ENCODE peak calls at places on chromosome 11, in ten cellular contexts. N is Caco-2; D is CD4-positive, CD25-positive, alpha-beta regulatory T cell; S is HAP-1; B is tibial artery; C is upper lobe of left lung; F is prostate gland; E is upper lobe of right lung; Z is A549; O is body of pancreas. M is an unnamed sample. For H3K9me3, the result is how much of the 10 kb centered on the place peaks cover.

GRCh38 chr11:92948116-92948515 is 21.3 kb upstream of the MTNR1B start:
- DNase-seq in N (peak), B (no peak), F (no peak), S (no peak), E (no peak), D (no peak), Z (peak), C (no peak), O (peak), M (no peak)

GRCh38 chr11:34168642-34169051 is 63.2 kb downstream of the NAT10 start:
- DNase-seq in S (no peak), B (no peak), N (no peak), D (no peak), Z (no peak), C (no peak), E (no peak), O (no peak), F (peak), M (no peak)

GRCh38 chr11:86106916-86107315 is 38.0 kb upstream of the PICALM start:
- DNase-seq in O (no peak), S (no peak), C (no peak), E (no peak), N (no peak), F (no peak), B (no peak), Z (no peak), D (no peak), M (no peak)

GRCh38 chr11:20127671-20128527 is 32.4 kb downstream of the DBX1 start:
- DNase-seq in E (peak), B (peak), F (peak), Z (peak), D (peak), O (peak), C (peak), N (peak), S (peak), M (peak)

GRCh38 chr11:93842461-93842860 is 8.0 kb downstream of the VSTM5 start:
- DNase-seq in B (no peak), F (no peak), Z (no peak), D (no peak), N (no peak), C (no peak), E (no peak), O (peak), S (no peak), M (no peak)

GRCh38 chr11:76672431-76673163 is 2.0 kb upstream of the LRRC32 start:
- DNase-seq in N (no peak), C (no peak), F (no peak), O (no peak), D (peak), B (no peak), Z (no peak), E (no peak), S (no peak), M (no peak)

GRCh38 chr11:130413383-130414106 is 14.9 kb downstream of the ADAMTS8 start:
- DNase-seq in F (no peak), B (peak), O (no peak), D (no peak), E (no peak), Z (peak), C (no peak), N (no peak), S (no peak), M (no peak)

GRCh38 chr11:16154715-16155396 is 201.5 kb downstream of the SOX6 start:
- DNase-seq in O (peak), N (peak), C (peak), S (no peak), Z (peak), B (no peak), F (no peak), E (no peak), D (no peak), M (no peak)

GRCh38 chr11:85755285-85755684 is 55.7 kb downstream of the SYTL2 start:
- DNase-seq in B (no peak), F (no peak), Z (no peak), S (no peak), O (no peak), C (no peak), N (no peak), E (no peak), D (no peak), M (no peak)

GRCh38 chr11:28874706-28875105 is 766.5 kb downstream of the METTL15 start:
- DNase-seq in S (no peak), O (no peak), N (no peak), F (no peak), C (no peak), D (no peak), B (no peak), E (no peak), Z (no peak), M (no peak)

GRCh38 chr11:122101625-122102291 is 14.3 kb downstream of the BLID start:
- DNase-seq in O (peak), F (peak), C (peak), N (no peak), Z (no peak), S (peak), B (peak), E (no peak), D (no peak), M (no peak)

GRCh38 chr11:8357891-8358566 is 94.4 kb upstream of the LMO1 start:
- DNase-seq in E (peak), F (no peak), Z (no peak), C (no peak), D (no peak), S (no peak), N (no peak), B (no peak), O (no peak), M (no peak)

GRCh38 chr11:7668911-7669310 is 4.4 kb downstream of the CYB5R2 start:
- DNase-seq in C (no peak), N (no peak), O (no peak), E (no peak), D (no peak), B (no peak), S (peak), Z (no peak), F (no peak), M (no peak)

GRCh38 chr11:88827018-88827676 is 238.6 kb downstream of the GRM5 start:
- DNase-seq in E (no peak), C (no peak), N (no peak), D (no peak), O (no peak), Z (no peak), S (no peak), B (no peak), F (no peak), M (no peak)

GRCh38 chr11:12235945-12236743 is 125.8 kb downstream of the MICAL2 start:
- DNase-seq in Z (peak), F (peak), C (peak), B (peak), N (no peak), D (no peak), E (no peak), S (peak), O (no peak), M (no peak)

GRCh38 chr11:1087961-1088926 is 13.6 kb downstream of the MUC2 start:
- DNase-seq in N (no peak), B (peak), E (peak), S (peak), O (no peak), Z (no peak), F (no peak), D (no peak), C (no peak), M (no peak)
- H3K9me3 ChIP-seq in N (under half), B (under half), E (under half), S (under half), O (under half), Z (under half), F (under half), D (under half), C (under half), M (under half)

GRCh38 chr11:55849037-55849436 is 10.5 kb downstream of the OR5D16 start:
- DNase-seq in D (no peak), O (no peak), B (no peak), F (no peak), Z (no peak), S (no peak), N (no peak), E (no peak), C (no peak), M (no peak)

GRCh38 chr11:55852141-55852540 is 13.6 kb downstream of the OR5D16 start:
- DNase-seq in N (no peak), O (no peak), Z (no peak), E (no peak), B (no peak), S (no peak), D (no peak), C (no peak), F (no peak), M (no peak)

DNA sequence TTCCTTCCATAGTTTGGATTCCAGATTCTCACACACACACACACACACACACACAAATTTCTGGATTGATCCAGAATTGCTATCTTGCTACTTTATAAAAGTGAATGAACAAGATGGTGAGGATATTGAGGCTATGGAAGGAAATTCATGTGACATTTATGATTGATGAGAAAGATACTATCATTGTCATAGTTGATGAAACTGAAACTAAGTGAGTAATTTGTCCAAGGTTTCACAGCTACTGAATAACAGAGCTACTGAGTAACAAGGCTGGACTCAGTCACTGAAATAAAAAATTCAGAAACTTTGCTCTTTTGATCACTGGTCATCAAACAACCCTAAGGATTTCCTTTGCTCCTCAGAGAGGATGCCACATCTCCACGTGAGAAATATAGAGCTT is 16.2 kb downstream of the OR5D16 start:
- DNase-seq in S (no peak), D (no peak), O (no peak), Z (no peak), B (no peak), E (no peak), F (no peak), N (no peak), C (no peak), M (no peak)
- H3K9me3 ChIP-seq in S (under half), D (under half), O (under half), Z (under half), B (under half), E (under half), F (under half), N (under half), C (under half), M (under half)

DNA sequence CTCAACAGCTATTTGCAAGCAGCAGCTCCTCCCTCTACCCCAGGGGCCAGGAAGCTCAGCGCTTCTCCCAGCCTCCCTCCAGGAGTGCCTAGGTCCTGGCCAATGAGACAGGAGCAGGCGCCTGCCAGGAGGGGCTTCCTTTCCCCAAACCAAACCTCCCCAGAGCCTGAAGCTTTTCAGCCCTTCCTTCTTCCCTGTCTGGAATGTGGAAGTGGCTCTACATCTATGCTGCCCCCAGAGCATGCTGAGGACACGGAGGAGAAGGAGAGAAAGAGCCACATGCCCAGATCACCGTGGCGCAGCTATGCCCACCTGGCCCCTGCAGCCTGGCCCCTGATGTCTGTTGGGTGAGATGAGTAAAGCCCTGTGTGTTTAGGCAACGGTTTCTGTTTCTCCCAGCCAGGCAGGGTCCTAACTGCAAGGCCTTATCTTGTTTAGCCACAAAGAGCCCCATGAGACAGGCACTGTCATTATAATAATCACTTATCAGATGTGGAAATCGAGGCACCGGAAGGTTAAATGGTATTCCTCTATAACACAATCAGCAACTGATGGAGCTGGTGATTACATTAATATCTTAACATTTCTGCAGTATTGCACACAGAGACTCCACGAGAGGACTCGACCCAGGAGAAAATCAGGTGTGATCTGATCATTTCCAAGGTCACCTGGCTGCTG is 315.8 kb downstream of the CTTN start:
- DNase-seq in F (no peak), N (no peak), Z (no peak), O (no peak), D (no peak), C (no peak), B (no peak), E (peak), S (no peak), M (no peak)
- H3K9me3 ChIP-seq in F (under half), N (under half), Z (under half), O (under half), D (under half), C (under half), B (under half), E (under half), S (under half), M (under half)

DNA sequence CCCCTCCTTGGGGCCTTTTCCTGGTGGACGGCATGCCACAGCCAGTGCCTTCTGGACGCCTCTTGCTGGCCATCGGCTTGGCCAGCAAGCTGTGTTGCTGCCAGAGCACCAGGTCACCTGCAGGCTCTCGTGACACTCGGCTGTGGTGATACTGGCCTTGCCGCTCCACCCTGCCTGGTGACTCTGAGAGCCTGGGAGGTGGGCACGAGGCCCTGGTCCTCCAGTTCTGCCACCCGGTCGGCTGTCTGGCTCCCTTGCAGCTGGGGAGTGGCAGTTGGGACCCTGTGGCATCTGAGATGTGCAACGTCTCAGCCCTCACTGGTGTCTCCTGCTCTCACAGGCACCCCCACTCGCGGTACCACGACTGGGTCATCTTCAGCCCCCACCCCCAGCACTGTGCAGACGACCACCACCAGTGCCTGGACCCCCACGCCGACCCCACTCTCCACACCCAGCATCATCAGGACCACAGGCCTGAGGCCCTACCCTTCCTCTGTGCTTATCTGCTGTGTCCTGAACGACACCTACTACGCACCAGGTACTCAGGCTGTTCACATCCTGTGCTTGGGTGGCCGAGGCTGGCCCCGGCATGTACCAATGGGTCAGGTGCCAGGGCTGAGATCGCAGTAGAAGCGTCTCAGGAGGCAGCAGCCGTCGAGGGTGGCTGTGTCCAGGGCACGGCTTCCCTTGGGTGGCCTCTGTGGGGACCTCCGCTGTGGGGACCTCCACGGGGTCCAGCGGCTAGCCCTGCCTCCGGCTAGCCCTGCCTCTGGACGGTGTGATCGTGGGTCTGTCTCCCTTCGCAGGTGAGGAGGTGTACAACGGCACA is 26.0 kb downstream of the MUC2 start:
- DNase-seq in Z (no peak), F (no peak), N (no peak), D (no peak), B (no peak), S (no peak), O (no peak), C (no peak), E (peak), M (no peak)
- H3K9me3 ChIP-seq in Z (under half), F (under half), N (under half), D (under half), B (under half), S (under half), O (under half), C (under half), E (under half), M (under half)

DNA sequence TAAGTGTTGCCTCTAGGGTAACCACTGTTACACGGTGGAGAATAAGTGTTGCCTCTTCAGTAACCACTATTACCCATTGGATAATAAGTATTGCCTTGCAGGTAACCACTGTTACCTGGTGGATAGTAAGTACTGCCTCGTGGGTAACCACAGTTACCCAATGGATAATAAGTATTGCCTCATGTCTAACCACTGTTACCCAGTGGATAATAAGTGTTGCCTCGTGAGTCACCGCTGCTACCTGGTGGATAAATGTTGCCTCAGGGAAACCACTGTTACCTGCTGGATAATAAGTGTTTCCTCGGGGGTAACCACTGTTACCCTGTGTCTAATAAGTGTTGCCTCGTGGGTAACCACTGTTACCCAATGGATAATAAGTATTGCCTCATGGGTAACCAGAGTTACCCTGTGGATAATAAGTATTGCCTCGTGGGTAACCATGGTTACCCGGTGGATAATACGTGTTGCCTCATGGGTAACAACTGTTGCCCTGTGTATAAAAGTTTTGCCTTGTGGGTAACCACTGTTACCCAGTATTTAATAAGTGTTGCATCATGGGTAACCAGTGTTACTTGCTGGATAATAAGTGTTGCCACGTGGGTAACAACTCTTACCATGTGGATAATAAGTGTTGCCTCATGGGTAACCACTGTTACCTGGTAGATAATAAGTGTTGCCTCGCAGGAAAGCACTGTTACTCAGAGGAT is 12.3 kb upstream of the NXPE4 start:
- DNase-seq in D (no peak), F (no peak), Z (no peak), O (no peak), N (no peak), S (no peak), C (no peak), E (no peak), B (no peak), M (no peak)
- H3K9me3 ChIP-seq in D (under half), F (under half), Z (under half), O (under half), N (under half), S (under half), C (under half), E (under half), B (under half), M (under half)

GRCh38 chr11:119752946-119753345 is 23.9 kb upstream of the NECTIN1 start:
- DNase-seq in C (no peak), S (no peak), O (no peak), N (no peak), F (no peak), D (no peak), Z (no peak), B (no peak), E (peak), M (no peak)

GRCh38 chr11:119754199-119754598 is 25.2 kb upstream of the NECTIN1 start:
- DNase-seq in Z (no peak), F (no peak), C (no peak), B (no peak), N (peak), S (no peak), E (no peak), O (no peak), D (no peak), M (no peak)

GRCh38 chr11:119756169-119756568 is 27.2 kb upstream of the NECTIN1 start:
- DNase-seq in D (no peak), N (peak), O (no peak), B (no peak), Z (no peak), E (peak), S (no peak), C (no peak), F (no peak), M (no peak)

GRCh38 chr11:119755351-119756071 is 26.5 kb upstream of the NECTIN1 start:
- DNase-seq in N (peak), B (no peak), O (no peak), F (no peak), D (no peak), E (peak), Z (no peak), S (no peak), C (no peak), M (no peak)

GRCh38 chr11:119754656-119755350 is 25.8 kb upstream of the NECTIN1 start:
- DNase-seq in C (no peak), F (no peak), O (no peak), N (peak), Z (no peak), S (no peak), E (peak), B (no peak), D (no peak), M (no peak)
- H3K9me3 ChIP-seq in C (under half), F (under half), O (under half), N (under half), Z (under half), S (under half), E (under half), B (under half), D (under half), M (under half)

DNA sequence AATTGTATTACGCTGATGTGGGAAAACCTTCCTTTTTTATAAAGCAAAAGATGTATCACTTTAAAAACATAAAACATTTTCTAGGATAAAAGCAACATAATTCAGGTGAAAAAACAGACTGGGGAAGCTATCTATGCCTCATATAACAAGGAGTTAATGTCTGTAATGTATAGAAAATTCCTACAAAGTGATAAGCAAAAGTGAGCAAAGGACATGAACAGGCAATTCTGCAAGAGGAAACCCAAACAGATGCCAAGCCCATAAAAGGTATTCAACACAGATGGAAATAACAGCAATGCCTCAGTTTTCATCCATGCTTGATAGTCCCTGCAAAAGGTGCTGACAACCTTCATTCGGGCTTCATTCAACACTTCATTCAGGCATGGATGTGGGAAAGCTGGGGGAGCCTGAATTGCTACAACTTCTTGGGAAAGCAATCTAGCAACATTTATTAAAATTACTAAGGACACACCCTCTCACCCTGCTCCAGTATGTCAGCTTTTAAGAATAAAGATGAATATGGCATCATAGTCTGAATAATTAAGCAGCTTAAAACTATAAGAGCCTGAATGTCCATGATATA is 39.3 kb downstream of the KCNQ1OT1 start:
- DNase-seq in Z (no peak), C (no peak), O (no peak), B (no peak), S (no peak), F (no peak), D (no peak), E (no peak), N (no peak), M (no peak)
- H3K9me3 ChIP-seq in Z (half or more), C (under half), O (under half), B (half or more), S (under half), F (under half), D (under half), E (under half), N (half or more), M (under half)

GRCh38 chr11:37411289-37411688 is 813.3 kb upstream of the RAG2 start:
- DNase-seq in C (no peak), S (no peak), E (no peak), O (no peak), D (no peak), Z (no peak), B (no peak), N (no peak), F (no peak), M (no peak)
- H3K9me3 ChIP-seq in C (under half), S (under half), E (under half), O (under half), D (under half), Z (under half), B (under half), N (under half), F (under half), M (under half)